ENCODE peak calls at places on chromosomes 11 and 22, in seven cellular contexts. O, C, P, B, K, T and G are unnamed samples.
A peak's percentile ranks its signal among the peaks of the same experiment; 100 is the strongest.

GRCh38 chr11:119773016-119773415 is 44.0 kb upstream of the NECTIN1 start:
- DNase-seq in O (no peak), C (no peak), P (peak; percentile 69), B (no peak), K (no peak), T (no peak), G (no peak)

GRCh38 chr11:20207781-20208621 is 47.7 kb upstream of the DBX1 start:
- DNase-seq in O (no peak), C (no peak), P (no peak), B (no peak), K (no peak), T (peak; percentile 74), G (no peak)

GRCh38 chr22:37419916-37420655 is 7.2 kb downstream of the ELFN2 start:
- DNase-seq in O (peak; percentile 53), C (no peak), P (no peak), B (peak; percentile 17), K (no peak), T (peak; percentile 74), G (no peak)

GRCh38 chr11:3614742-3615171 is 27.0 kb downstream of the ART5 start:
- DNase-seq in O (peak; percentile 18), C (no peak), P (no peak), B (peak; percentile 93), K (peak; percentile 68), T (no peak), G (no peak)

GRCh38 chr11:62545437-62546243 is 966 bp downstream of the AHNAK start:
- DNase-seq in O (peak; percentile 99), C (peak; percentile 90), P (no peak), B (peak; percentile 77), K (peak; percentile 99), T (peak; percentile 87), G (no peak)

GRCh38 chr22:32144875-32145274 is 14.2 kb downstream of the C22orf42 start:
- DNase-seq in O (no peak), C (no peak), P (no peak), B (peak; percentile 87), K (peak; percentile 91), T (no peak), G (no peak)

GRCh38 chr11:35523351-35523768 is 2.1 kb downstream of the PAMR1 start:
- DNase-seq in O (no peak), C (no peak), P (no peak), B (no peak), K (no peak), T (no peak), G (no peak)

GRCh38 chr11:88434333-88434976 is 96.9 kb upstream of the CTSC start:
- DNase-seq in O (peak; percentile 19), C (no peak), P (no peak), B (no peak), K (peak; percentile 28), T (no peak), G (no peak)

GRCh38 chr11:63945482-63946163 is 6.8 kb downstream of the NAA40 start:
- DNase-seq in O (peak; percentile 87), C (peak; percentile 36), P (peak; percentile 79), B (peak; percentile 64), K (peak; percentile 76), T (peak; percentile 70), G (no peak)
- H3K4me3 ChIP-seq in O (no peak overlapping the region), C (no peak overlapping the region), P (no peak overlapping the region), B (no peak overlapping the region), K (no peak overlapping the region), T (no peak overlapping the region), G (no peak overlapping the region)

GRCh38 chr22:20588092-20588842 is 80.9 kb downstream of the MED15 start:
- DNase-seq in O (no peak), C (no peak), P (no peak), B (no peak), K (no peak), T (no peak), G (no peak)
- TF ChIP-seq CTCF in O (no peak), C (no peak), P (no peak), B (no peak), K (no peak), T (peak; percentile 11), G (no peak)

GRCh38 chr11:60783911-60784310 is 1.2 kb upstream of the MS4A10 start:
- DNase-seq in O (no peak), C (no peak), P (no peak), B (no peak), K (no peak), T (no peak), G (no peak)

GRCh38 chr11:60785806-60786361 is 751 bp downstream of the MS4A10 start:
- DNase-seq in O (no peak), C (no peak), P (peak; percentile 66), B (no peak), K (no peak), T (no peak), G (no peak)

GRCh38 chr11:60786811-60787567 is 1.9 kb downstream of the MS4A10 start:
- DNase-seq in O (peak; percentile 72), C (peak; percentile 48), P (no peak), B (no peak), K (no peak), T (no peak), G (peak; percentile 32)

GRCh38 chr11:60783141-60783484 is 2.0 kb upstream of the MS4A10 start:
- DNase-seq in O (no peak), C (no peak), P (no peak), B (no peak), K (no peak), T (no peak), G (no peak)

GRCh38 chr11:60785136-60785535 is at the start of gene MS4A10:
- DNase-seq in O (no peak), C (no peak), P (no peak), B (no peak), K (no peak), T (no peak), G (no peak)
- H3K4me3 ChIP-seq in O (no peak within 1 kb of the TSS), C (no peak within 1 kb of the TSS), P (no peak within 1 kb of the TSS), B (no peak within 1 kb of the TSS), K (no peak within 1 kb of the TSS), T (no peak within 1 kb of the TSS), G (no peak within 1 kb of the TSS)

DNA sequence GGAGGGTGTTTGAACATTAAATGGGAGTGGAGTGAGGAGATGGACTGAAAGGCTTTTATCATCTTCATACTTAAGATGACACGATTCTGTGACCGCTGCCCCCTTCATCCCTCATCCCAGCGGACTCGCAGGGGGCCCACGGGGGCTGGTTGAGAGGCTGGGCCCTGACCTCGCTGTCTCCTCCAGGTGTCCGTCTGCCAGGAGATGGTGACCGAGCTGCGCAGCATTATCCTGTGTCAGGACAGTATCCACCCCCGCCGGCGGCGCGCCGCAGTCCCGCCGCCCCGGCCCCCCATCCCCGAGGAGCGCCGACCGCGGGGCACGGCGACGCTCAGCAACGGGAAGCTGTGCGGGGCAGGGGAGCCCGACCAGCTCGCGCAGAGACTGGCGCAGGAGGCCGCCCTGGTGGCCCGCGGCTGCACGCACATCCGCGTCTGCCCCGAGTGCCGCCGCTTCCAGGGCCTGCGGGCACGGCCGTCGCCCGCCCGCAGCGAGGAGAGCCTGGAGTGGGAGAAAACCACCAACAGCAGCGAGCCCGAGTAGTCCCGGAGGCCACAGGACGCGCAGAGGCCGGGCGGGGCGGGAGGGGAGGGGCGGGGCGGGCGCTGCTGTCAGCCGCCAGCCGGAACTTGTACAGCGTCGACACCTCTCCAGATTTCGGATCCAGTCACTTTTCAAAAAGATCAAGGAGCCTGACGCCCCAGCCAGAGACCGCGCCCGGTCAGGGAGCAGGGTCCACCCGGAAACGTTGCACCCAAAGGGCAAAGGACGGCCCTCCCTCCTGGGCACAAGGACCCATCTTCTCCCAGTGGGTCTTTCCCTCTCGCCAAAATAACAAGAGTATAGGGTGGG is 38.0 kb upstream of the TBCEL start:
- DNase-seq in O (peak; percentile 47), C (no peak), P (no peak), B (peak; percentile 27), K (peak; percentile 58), T (peak; percentile 85), G (no peak)
- TF ChIP-seq CTCF in O (peak; percentile 25), C (no peak), P (no peak), B (no peak), K (no peak), T (peak; percentile 54), G (no peak)

GRCh38 chr11:105611837-105612480 is 2.1 kb downstream of the GRIA4 start:
- DNase-seq in O (no peak), C (no peak), P (no peak), B (no peak), K (no peak), T (peak; percentile 46), G (no peak)
- H3K4me3 ChIP-seq in O (no peak overlapping the region), C (no peak overlapping the region), P (peak overlapping the region; percentile 79), B (no peak overlapping the region), K (no peak overlapping the region), T (peak overlapping the region; percentile 58), G (no peak overlapping the region)

DNA sequence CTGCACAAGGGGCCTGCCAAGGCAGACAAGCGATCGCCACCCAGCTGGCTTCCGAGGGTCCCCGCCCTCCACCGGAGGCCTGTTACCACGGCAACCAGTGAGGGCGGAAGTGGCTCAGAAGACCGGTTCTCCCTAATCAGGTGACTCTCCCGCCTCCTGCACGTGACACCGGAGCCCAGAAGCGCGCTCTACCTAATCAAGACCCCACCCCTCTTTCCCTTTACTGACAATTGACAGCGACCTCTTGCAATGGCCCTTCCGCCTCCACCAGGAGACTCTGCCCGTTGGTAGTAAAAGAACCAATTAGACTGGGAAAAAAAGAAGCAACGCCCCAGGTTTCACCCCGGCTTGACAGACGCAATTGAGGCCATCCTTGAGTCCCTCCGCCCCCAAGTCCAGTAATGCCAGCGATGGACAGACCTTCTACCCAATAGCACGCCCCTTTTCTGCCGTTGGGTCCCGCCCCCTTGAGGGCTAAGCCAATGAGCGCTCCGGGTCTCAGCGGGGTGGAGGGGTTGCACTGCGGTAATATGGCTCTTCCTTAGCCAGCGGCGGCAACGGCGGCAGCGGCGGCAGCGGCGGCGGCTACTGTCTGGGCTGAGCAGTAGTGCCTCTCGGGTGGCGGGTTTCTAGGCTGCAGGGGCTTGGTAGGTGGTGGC is at the start of gene UVRAG:
- DNase-seq in O (peak; percentile 100), C (peak; percentile 98), P (peak; percentile 99), B (peak; percentile 99), K (peak; percentile 100), T (peak; percentile 99), G (peak; percentile 98)
- TF ChIP-seq CTCF in O (no peak), C (no peak), P (no peak), B (no peak), K (no peak), T (no peak), G (peak; percentile 10)

DNA sequence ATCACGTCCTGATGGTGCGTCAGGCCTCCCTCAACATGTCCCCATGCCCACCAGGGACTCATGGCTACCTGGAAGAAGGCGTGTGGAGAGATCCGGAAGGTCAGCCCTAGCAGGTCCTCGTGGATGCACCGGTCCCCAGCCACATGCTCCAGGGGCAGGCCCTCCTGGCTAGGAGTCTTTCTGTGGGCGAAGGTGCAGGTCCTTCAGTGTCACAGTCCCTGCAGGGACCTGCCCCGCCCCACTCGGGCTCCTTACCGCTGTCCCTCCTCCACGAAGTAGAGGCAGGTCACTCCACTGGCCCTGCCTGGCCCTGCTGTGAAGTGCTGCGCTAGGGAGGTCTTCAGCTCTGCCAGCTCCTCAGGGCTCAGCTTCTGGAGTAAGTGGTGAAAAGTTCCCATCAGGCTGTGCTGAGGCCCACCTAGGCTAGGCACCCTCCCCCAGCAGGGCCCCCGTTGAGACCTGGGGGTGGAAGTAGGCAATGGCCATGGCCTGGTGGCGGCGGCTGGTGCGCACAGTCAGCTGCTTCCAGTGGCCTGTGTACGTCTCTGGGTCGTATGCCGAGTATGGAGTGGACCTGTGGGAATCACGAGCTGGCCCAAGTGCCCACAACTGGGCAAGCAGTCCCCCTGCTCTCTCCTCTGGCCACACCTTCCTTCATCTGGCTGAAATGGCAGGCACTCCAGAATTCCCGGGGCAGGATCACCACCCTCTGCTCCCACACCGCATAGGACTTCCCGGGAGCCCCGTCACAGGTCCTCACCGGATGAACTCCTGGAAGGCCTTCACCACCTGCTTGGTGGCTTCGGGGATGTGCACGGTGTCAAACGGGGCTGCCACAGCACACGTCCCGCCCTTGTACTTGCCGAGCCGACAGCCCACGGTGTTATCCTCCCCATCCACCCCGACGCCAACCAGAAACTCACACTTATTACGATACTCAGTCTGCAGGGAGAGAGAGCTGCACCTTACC is 1.1 kb upstream of the RANBP1 start:
- DNase-seq in O (no peak), C (no peak), P (no peak), B (no peak), K (no peak), T (no peak), G (no peak)
- H3K4me3 ChIP-seq in O (no peak overlapping the region), C (peak overlapping the region; percentile 87), P (no peak overlapping the region), B (no peak overlapping the region), K (no peak overlapping the region), T (no peak overlapping the region), G (no peak overlapping the region)